ENCODE peak calls at places on chromosomes 5 and 9, in five cellular contexts. One of them, this sample, is unnamed.

GRCh38 chr5:154697335-154697734 is 57.8 kb upstream of the LARP1 start:
- DNase-seq in HTR-8/SVneo: no peak
- DNase-seq in NCI-H2081: no peak
- DNase-seq in A673: no peak
- DNase-seq in ureter: no peak
- DNase-seq in this sample: no peak

GRCh38 chr9:33273266-33273971 is 8.6 kb downstream of the CHMP5 start:
- DNase-seq in HTR-8/SVneo: no peak
- DNase-seq in NCI-H2081: no peak
- DNase-seq in A673: no peak
- DNase-seq in ureter: no peak
- DNase-seq in this sample: no peak

GRCh38 chr5:9347541-9348295 is 198.2 kb downstream of the SEMA5A start:
- DNase-seq in HTR-8/SVneo: no peak
- DNase-seq in NCI-H2081: no peak
- DNase-seq in A673: no peak
- DNase-seq in ureter: no peak
- DNase-seq in this sample: no peak

GRCh38 chr9:22649384-22649783 is 202.8 kb downstream of the DMRTA1 start:
- DNase-seq in HTR-8/SVneo: no peak
- DNase-seq in NCI-H2081: no peak
- DNase-seq in A673: no peak
- DNase-seq in ureter: no peak
- DNase-seq in this sample: no peak

GRCh38 chr9:138047469-138048040 is 170.0 kb downstream of the CACNA1B start:
- DNase-seq in HTR-8/SVneo: no peak
- DNase-seq in NCI-H2081: no peak
- DNase-seq in A673: no peak
- DNase-seq in ureter: peak
- DNase-seq in this sample: no peak

GRCh38 chr5:39757121-39757520 is 332.3 kb upstream of the DAB2 start:
- DNase-seq in HTR-8/SVneo: no peak
- DNase-seq in NCI-H2081: no peak
- DNase-seq in A673: no peak
- DNase-seq in ureter: no peak
- DNase-seq in this sample: no peak

GRCh38 chr5:112635771-112636170 is 101.9 kb upstream of the APC start:
- DNase-seq in HTR-8/SVneo: no peak
- DNase-seq in NCI-H2081: no peak
- DNase-seq in A673: peak
- DNase-seq in ureter: no peak
- DNase-seq in this sample: no peak

GRCh38 chr5:83567741-83568530 is 96.4 kb downstream of the VCAN start:
- DNase-seq in HTR-8/SVneo: peak
- DNase-seq in NCI-H2081: no peak
- DNase-seq in A673: no peak
- DNase-seq in ureter: no peak
- DNase-seq in this sample: no peak

GRCh38 chr5:30063503-30063902 is 1130.0 kb upstream of the CDH6 start:
- DNase-seq in HTR-8/SVneo: no peak
- DNase-seq in NCI-H2081: no peak
- DNase-seq in A673: no peak
- DNase-seq in ureter: no peak
- DNase-seq in this sample: no peak

GRCh38 chr5:73963021-73963420 is 337.0 kb downstream of the ARHGEF28 start:
- DNase-seq in HTR-8/SVneo: no peak
- DNase-seq in NCI-H2081: no peak
- DNase-seq in A673: no peak
- DNase-seq in ureter: no peak
- DNase-seq in this sample: no peak

GRCh38 chr9:90888941-90889340 is 87.3 kb downstream of the SYK start:
- DNase-seq in HTR-8/SVneo: no peak
- DNase-seq in NCI-H2081: no peak
- DNase-seq in A673: no peak
- DNase-seq in ureter: no peak
- DNase-seq in this sample: no peak

GRCh38 chr9:117535439-117535838 is 120.6 kb upstream of the ASTN2 start:
- DNase-seq in HTR-8/SVneo: no peak
- DNase-seq in NCI-H2081: no peak
- DNase-seq in A673: no peak
- DNase-seq in ureter: no peak
- DNase-seq in this sample: no peak

GRCh38 chr9:34783951-34784487 is 74.1 kb upstream of the CCL21 start:
- DNase-seq in HTR-8/SVneo: no peak
- DNase-seq in NCI-H2081: no peak
- DNase-seq in A673: no peak
- DNase-seq in ureter: no peak
- DNase-seq in this sample: no peak

GRCh38 chr9:4662989-4663792 is 1.1 kb downstream of the PLPP6 start:
- DNase-seq in HTR-8/SVneo: no peak
- DNase-seq in NCI-H2081: no peak
- DNase-seq in A673: peak
- DNase-seq in ureter: no peak
- DNase-seq in this sample: peak

GRCh38 chr5:133790898-133791297 is 177.5 kb downstream of the C5orf15 start:
- DNase-seq in HTR-8/SVneo: no peak
- DNase-seq in NCI-H2081: no peak
- DNase-seq in A673: no peak
- DNase-seq in ureter: no peak
- DNase-seq in this sample: no peak

GRCh38 chr5:10695759-10696543 is 65.1 kb downstream of the DAP start:
- DNase-seq in HTR-8/SVneo: no peak
- DNase-seq in NCI-H2081: no peak
- DNase-seq in A673: peak
- DNase-seq in ureter: no peak
- DNase-seq in this sample: no peak

GRCh38 chr5:65906256-65906655 is 20.1 kb upstream of the ERBIN start:
- DNase-seq in HTR-8/SVneo: no peak
- DNase-seq in NCI-H2081: no peak
- DNase-seq in A673: no peak
- DNase-seq in ureter: no peak
- DNase-seq in this sample: no peak

GRCh38 chr5:160466889-160467554 is 45.4 kb downstream of the PTTG1 start:
- DNase-seq in HTR-8/SVneo: no peak
- DNase-seq in NCI-H2081: no peak
- DNase-seq in A673: no peak
- DNase-seq in ureter: no peak
- DNase-seq in this sample: no peak

GRCh38 chr9:3894764-3895163 is 369.0 kb upstream of the RFX3 start:
- DNase-seq in HTR-8/SVneo: no peak
- DNase-seq in NCI-H2081: no peak
- DNase-seq in A673: no peak
- DNase-seq in ureter: no peak
- DNase-seq in this sample: no peak

GRCh38 chr5:151686673-151687378 is at the start of gene SPARC:
- DNase-seq in HTR-8/SVneo: peak
- DNase-seq in NCI-H2081: no peak
- DNase-seq in A673: peak
- DNase-seq in ureter: peak
- DNase-seq in this sample: no peak

GRCh38 chr5:91025449-91025848 is 357.7 kb downstream of the ARRDC3 start:
- DNase-seq in HTR-8/SVneo: no peak
- DNase-seq in NCI-H2081: no peak
- DNase-seq in A673: no peak
- DNase-seq in ureter: no peak
- DNase-seq in this sample: no peak

GRCh38 chr5:33588654-33589372 is 148.0 kb downstream of the TARS1 start:
- DNase-seq in HTR-8/SVneo: no peak
- DNase-seq in NCI-H2081: peak
- DNase-seq in A673: peak
- DNase-seq in ureter: no peak
- DNase-seq in this sample: no peak

GRCh38 chr5:124661317-124662141 is 84.9 kb downstream of the ZNF608 start:
- DNase-seq in HTR-8/SVneo: peak
- DNase-seq in NCI-H2081: peak
- DNase-seq in A673: peak
- DNase-seq in ureter: no peak
- DNase-seq in this sample: peak

GRCh38 chr9:3441197-3441816 is 84.5 kb downstream of the RFX3 start:
- DNase-seq in HTR-8/SVneo: peak
- DNase-seq in NCI-H2081: peak
- DNase-seq in A673: peak
- DNase-seq in ureter: peak
- DNase-seq in this sample: peak

GRCh38 chr5:133387621-133388020 is 224.7 kb downstream of the FSTL4 start:
- DNase-seq in HTR-8/SVneo: no peak
- DNase-seq in NCI-H2081: no peak
- DNase-seq in A673: no peak
- DNase-seq in ureter: peak
- DNase-seq in this sample: no peak

GRCh38 chr5:137564475-137564961 is 65.4 kb upstream of the SPOCK1 start:
- DNase-seq in HTR-8/SVneo: no peak
- DNase-seq in NCI-H2081: no peak
- DNase-seq in A673: no peak
- DNase-seq in ureter: no peak
- DNase-seq in this sample: no peak

GRCh38 chr5:176658817-176659216 is 11.5 kb downstream of the TSPAN17 start:
- DNase-seq in HTR-8/SVneo: no peak
- DNase-seq in NCI-H2081: no peak
- DNase-seq in A673: no peak
- DNase-seq in ureter: peak
- DNase-seq in this sample: no peak

GRCh38 chr9:134620751-134621557 is 20.6 kb upstream of the COL5A1 start:
- DNase-seq in HTR-8/SVneo: no peak
- DNase-seq in NCI-H2081: no peak
- DNase-seq in A673: no peak
- DNase-seq in ureter: peak
- DNase-seq in this sample: no peak

GRCh38 chr5:106076655-106077054 is 1594.1 kb downstream of the EFNA5 start:
- DNase-seq in HTR-8/SVneo: no peak
- DNase-seq in NCI-H2081: no peak
- DNase-seq in A673: no peak
- DNase-seq in ureter: no peak
- DNase-seq in this sample: no peak

GRCh38 chr9:96875460-96876142 is 21.3 kb upstream of the ZNF782 start:
- DNase-seq in HTR-8/SVneo: peak
- DNase-seq in NCI-H2081: peak
- DNase-seq in A673: peak
- DNase-seq in ureter: no peak
- DNase-seq in this sample: peak

GRCh38 chr9:113057193-113057592 is 669 bp upstream of the ZFP37 start:
- DNase-seq in HTR-8/SVneo: no peak
- DNase-seq in NCI-H2081: no peak
- DNase-seq in A673: no peak
- DNase-seq in ureter: no peak
- DNase-seq in this sample: no peak

GRCh38 chr5:141534492-141535213 is 45.8 kb downstream of the PCDHGC5 start:
- DNase-seq in HTR-8/SVneo: no peak
- DNase-seq in NCI-H2081: no peak
- DNase-seq in A673: peak
- DNase-seq in ureter: no peak
- DNase-seq in this sample: no peak